ENCODE peak calls at places on chromosomes 13 and 19, in six cellular contexts. F is heart right ventricle, T is neural progenitor cell, X is fibroblast of lung, L is tibial artery, H is Caco-2. S is an unnamed sample.
A peak's percentile ranks its signal among the peaks of the same experiment; 100 is the strongest.

GRCh38 chr13:72643339-72643989 is 84.0 kb downstream of the MZT1 start:
- DNase-seq in L (no peak), X (peak; percentile 64), H (peak; percentile 70), T (peak; percentile 35), F (peak; percentile 28), S (peak; percentile 64)

GRCh38 chr13:112984501-112984900 is 15.5 kb downstream of the MCF2L start:
- DNase-seq in L (no peak), H (no peak), X (no peak), F (no peak), T (no peak), S (no peak)

GRCh38 chr19:39444598-39445257 is 654 bp upstream of the SUPT5H start:
- DNase-seq in F (no peak), H (no peak), L (no peak), T (no peak), X (peak; percentile 38), S (peak; percentile 44)

GRCh38 chr13:109610517-109610916 is 175.9 kb downstream of the IRS2 start:
- DNase-seq in F (peak; percentile 23), T (peak; percentile 50), H (peak; percentile 47), L (no peak), X (peak; percentile 7), S (no peak)

GRCh38 chr13:100547805-100548204 is 40.8 kb downstream of the GGACT start:
- DNase-seq in X (peak; percentile 20), H (no peak), T (no peak), L (peak; percentile 68), F (no peak), S (peak; percentile 10)

GRCh38 chr13:20227730-20228129 is 4.4 kb downstream of the GJB6 start:
- DNase-seq in H (no peak), T (no peak), F (no peak), X (no peak), L (no peak), S (no peak)

GRCh38 chr19:10105241-10106099 is 692 bp upstream of the PPAN start:
- DNase-seq in L (no peak), F (no peak), H (no peak), T (no peak), X (no peak), S (no peak)

GRCh38 chr19:39424934-39425333 is 10.8 kb downstream of the RPS16 start:
- DNase-seq in L (no peak), F (no peak), X (no peak), H (no peak), T (no peak), S (no peak)

GRCh38 chr13:62119739-62120700 is 704.4 kb upstream of the PCDH20 start:
- DNase-seq in L (no peak), H (no peak), T (peak; percentile 15), F (no peak), X (peak; percentile 47), S (peak; percentile 2)

GRCh38 chr13:103573446-103573845 is 507.2 kb upstream of the SLC10A2 start:
- DNase-seq in X (no peak), H (no peak), L (no peak), F (no peak), T (no peak), S (no peak)

GRCh38 chr13:30142502-30143211 is 164.7 kb downstream of the KATNAL1 start:
- DNase-seq in X (peak; percentile 94), H (peak; percentile 84), F (no peak), T (no peak), L (no peak), S (peak; percentile 99)

GRCh38 chr13:106533101-106533939 is 2.1 kb downstream of the EFNB2 start:
- DNase-seq in T (peak; percentile 93), H (peak; percentile 87), F (peak; percentile 84), L (peak; percentile 89), X (peak; percentile 88), S (peak; percentile 76)

GRCh38 chr13:44876782-44877324 is 112.4 kb downstream of the NUFIP1 start:
- DNase-seq in X (no peak), F (no peak), L (no peak), T (peak; percentile 47), H (no peak), S (no peak)

DNA sequence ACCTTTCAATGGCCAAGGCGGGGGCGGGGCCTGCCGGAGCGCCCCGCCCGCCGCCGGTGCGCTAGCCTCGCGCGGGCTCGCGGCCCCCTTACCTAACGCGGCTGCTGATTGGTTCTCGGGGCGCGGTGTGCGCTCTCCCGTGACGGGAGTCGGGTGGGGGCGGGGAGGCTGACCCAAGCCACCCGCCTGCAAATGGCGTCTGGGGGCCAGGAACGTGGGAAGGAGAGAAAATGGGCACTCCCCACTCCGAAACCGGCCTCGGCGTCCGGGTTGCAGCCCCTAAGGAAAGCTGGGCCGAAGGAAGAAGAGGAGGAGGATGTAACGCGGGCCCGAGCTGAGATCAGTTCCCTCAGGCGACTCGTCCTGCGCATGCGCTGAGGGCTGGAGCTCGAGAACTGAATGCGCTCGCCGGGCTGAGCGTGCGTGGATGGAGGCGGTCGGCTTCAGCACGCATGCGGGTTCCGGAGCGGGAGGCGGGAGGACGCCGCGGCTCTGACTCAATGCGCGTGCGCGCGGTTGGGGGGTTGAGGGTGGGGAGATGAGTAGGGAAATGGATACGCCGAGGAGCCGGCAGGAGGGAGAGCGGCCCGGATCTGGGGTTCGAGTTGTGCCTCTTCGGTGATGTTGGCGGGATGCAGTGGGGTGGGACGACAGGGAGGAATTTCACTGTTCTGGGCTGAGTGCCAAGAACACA is at the start of gene SMG9:
- DNase-seq in X (peak; percentile 98), T (peak; percentile 100), F (peak; percentile 98), L (peak; percentile 99), H (peak; percentile 98), S (peak; percentile 98)
- TF ChIP-seq CTCF in X (no peak), T (no peak), F (no peak), L (no peak), H (no peak), S (no peak)

GRCh38 chr13:51006067-51006800 is 96.6 kb downstream of the RNASEH2B start:
- DNase-seq in L (no peak), X (peak; percentile 18), T (no peak), H (peak; percentile 75), F (no peak), S (peak; percentile 75)
- H3K4me3 ChIP-seq in L (no peak overlapping the region), X (no peak overlapping the region), T (no peak overlapping the region), H (no peak overlapping the region), F (no peak overlapping the region), S (no peak overlapping the region)

GRCh38 chr13:102401305-102401704 is 543 bp downstream of the FGF14 start:
- DNase-seq in X (peak; percentile 48), L (no peak), H (no peak), T (no peak), F (no peak), S (peak; percentile 5)

GRCh38 chr13:102400619-102401125 is 1.2 kb downstream of the FGF14 start:
- DNase-seq in X (peak; percentile 22), L (peak; percentile 66), T (peak; percentile 47), F (no peak), H (no peak), S (peak; percentile 3)

GRCh38 chr13:102401755-102402154 is at the start of gene FGF14:
- DNase-seq in F (no peak), X (peak; percentile 11), T (peak; percentile 10), L (no peak), H (no peak), S (no peak)

GRCh38 chr13:102399791-102400618 is 1.8 kb downstream of the FGF14 start:
- DNase-seq in L (no peak), F (no peak), T (peak; percentile 46), H (no peak), X (peak; percentile 18), S (no peak)

DNA sequence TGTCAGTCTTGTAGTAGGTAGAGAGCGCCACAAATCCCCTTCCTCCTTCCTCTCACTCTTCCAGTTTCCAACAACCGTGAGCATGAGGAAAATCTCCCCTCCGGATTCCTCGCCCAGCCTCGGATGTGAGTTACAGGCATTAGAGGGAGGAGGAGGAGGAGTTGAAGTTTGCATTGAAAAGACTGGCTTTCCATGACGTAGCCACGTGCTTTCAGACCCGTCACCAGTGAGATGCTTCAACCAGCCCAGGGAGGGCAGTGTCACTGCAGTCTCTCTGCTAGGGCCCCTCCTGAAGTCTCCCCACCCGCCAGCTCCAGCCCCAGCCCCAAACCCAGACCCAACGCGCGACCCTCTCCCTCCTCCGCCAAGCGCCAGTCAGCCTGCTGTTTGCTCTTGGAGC is 444 bp upstream of the FGF14 start:
- DNase-seq in L (no peak), T (peak; percentile 91), F (peak; percentile 42), X (peak; percentile 70), H (no peak), S (peak; percentile 5)
- TF ChIP-seq CTCF in L (no peak), T (peak; percentile 43), F (peak; percentile 38), X (peak; percentile 46), H (no peak), S (no peak)

DNA sequence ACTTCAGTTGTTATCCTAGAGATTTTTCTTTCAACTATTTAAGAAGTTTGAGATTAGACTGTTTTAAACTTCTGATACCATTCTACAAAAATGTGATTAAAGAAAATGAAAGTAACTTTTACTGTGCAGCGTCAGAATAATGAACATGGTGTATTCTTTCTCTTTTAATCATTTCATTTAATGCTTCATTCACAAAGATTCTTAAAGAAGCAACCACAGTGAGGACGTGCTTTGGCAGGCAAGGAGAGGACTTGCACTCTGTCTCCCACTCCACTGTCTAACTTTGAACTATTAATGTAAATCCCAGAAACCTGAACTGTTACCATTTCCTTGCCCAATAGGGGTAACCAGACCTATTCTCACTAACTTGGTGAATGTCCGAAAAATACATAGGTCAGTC is 137.0 kb downstream of the KCNRG start:
- DNase-seq in L (no peak), H (no peak), T (no peak), X (peak; percentile 19), F (no peak), S (peak; percentile 35)
- H3K4me3 ChIP-seq in L (no peak overlapping the region), H (no peak overlapping the region), T (no peak overlapping the region), X (peak overlapping the region; percentile 23), F (no peak overlapping the region), S (peak overlapping the region; percentile 38)

GRCh38 chr19:54431255-54431838 is 16.1 kb downstream of the TTYH1 start:
- DNase-seq in L (no peak), X (no peak), T (no peak), H (no peak), F (no peak), S (peak; percentile 47)
- TF ChIP-seq CTCF in L (no peak), X (no peak), T (no peak), H (no peak), F (peak; percentile 2), S (no peak)

DNA sequence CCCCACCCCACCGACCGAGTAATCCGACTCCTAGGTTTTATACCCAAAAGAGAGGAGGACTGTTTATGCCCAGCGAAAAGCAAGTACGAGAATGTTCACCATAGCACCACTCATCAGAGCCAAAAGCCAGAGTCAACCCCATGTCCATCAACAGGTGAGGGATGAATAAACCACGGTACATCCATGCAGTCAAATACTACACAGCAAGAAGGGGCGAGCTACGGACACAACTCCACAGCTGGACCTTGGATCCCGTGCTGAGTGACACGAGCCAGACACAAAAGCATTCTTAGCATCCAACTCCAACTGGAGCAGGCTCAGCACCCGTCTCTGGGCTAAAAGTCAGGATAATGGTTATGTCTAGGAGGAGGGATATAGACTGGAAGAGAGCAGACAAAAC is 12.2 kb upstream of the RABAC1 start:
- DNase-seq in X (no peak), H (no peak), L (no peak), F (no peak), T (no peak), S (no peak)
- H3K4me3 ChIP-seq in X (no peak overlapping the region), H (no peak overlapping the region), L (no peak overlapping the region), F (no peak overlapping the region), T (no peak overlapping the region), S (no peak overlapping the region)

DNA sequence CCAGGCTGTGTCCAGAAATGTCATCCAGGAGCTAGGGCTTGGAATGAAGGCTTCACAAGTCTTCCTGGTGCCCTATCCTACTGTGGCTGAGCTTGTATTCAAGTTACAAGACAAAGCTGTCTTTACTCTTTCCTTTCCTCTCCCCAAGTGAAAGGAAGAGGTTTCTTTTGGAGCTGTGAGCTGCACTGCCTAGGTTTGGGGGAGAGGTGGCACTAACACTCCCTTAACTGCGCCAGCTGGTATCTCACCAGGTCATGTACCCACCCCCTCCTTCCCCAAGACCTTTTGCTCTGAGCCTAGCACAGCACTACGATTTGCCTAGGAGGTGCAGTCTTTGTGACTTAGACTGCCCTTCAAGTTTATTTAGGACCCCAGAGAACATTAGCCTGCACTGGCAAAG is 2053.6 kb upstream of the PRR20A start:
- DNase-seq in F (no peak), L (no peak), T (no peak), H (no peak), X (no peak), S (no peak)
- TF ChIP-seq CTCF in F (no peak), L (no peak), T (peak; percentile 19), H (no peak), X (no peak), S (no peak)

S was measured in fibroblast of the aortic adventitia.